ENCODE peak calls at places on chromosome 3, in seven cellular contexts. One of them, this sample, is unnamed.
A peak's percentile ranks its signal among the peaks of the same experiment; 100 is the strongest.

GRCh38 chr3:147915057-147915456 is 505.9 kb downstream of the ZIC1 start:
- DNase-seq in ACHN: no peak
- DNase-seq in cardiac fibroblast: no peak
- DNase-seq in lower leg skin: no peak
- DNase-seq in naive thymus-derived CD8-positive, alpha-beta T cell: no peak
- DNase-seq in NCI-H748 treated with DMSO at 0.1 percent for 48 hours: no peak
- DNase-seq in NCI-H1092: no peak
- DNase-seq in this sample: no peak

GRCh38 chr3:197450295-197450694 is 105.5 kb downstream of the BDH1 start:
- DNase-seq in ACHN: no peak
- DNase-seq in cardiac fibroblast: no peak
- DNase-seq in lower leg skin: no peak
- DNase-seq in naive thymus-derived CD8-positive, alpha-beta T cell: no peak
- DNase-seq in NCI-H748 treated with DMSO at 0.1 percent for 48 hours: no peak
- DNase-seq in NCI-H1092: no peak
- DNase-seq in this sample: no peak

GRCh38 chr3:155676252-155676981 is 68.5 kb downstream of the PLCH1 start:
- DNase-seq in ACHN: peak; percentile 58
- DNase-seq in cardiac fibroblast: peak; percentile 27
- DNase-seq in lower leg skin: no peak
- DNase-seq in naive thymus-derived CD8-positive, alpha-beta T cell: no peak
- DNase-seq in NCI-H748 treated with DMSO at 0.1 percent for 48 hours: no peak
- DNase-seq in NCI-H1092: no peak
- DNase-seq in this sample: no peak

GRCh38 chr3:59995563-59995962 is 945.7 kb upstream of the CFAP20DC start:
- DNase-seq in ACHN: no peak
- DNase-seq in cardiac fibroblast: no peak
- DNase-seq in lower leg skin: no peak
- DNase-seq in naive thymus-derived CD8-positive, alpha-beta T cell: no peak
- DNase-seq in NCI-H748 treated with DMSO at 0.1 percent for 48 hours: no peak
- DNase-seq in NCI-H1092: no peak
- DNase-seq in this sample: no peak

GRCh38 chr3:126685041-126685440 is 19.0 kb upstream of the CHCHD6 start:
- DNase-seq in ACHN: no peak
- DNase-seq in cardiac fibroblast: no peak
- DNase-seq in lower leg skin: no peak
- DNase-seq in naive thymus-derived CD8-positive, alpha-beta T cell: no peak
- DNase-seq in NCI-H748 treated with DMSO at 0.1 percent for 48 hours: no peak
- DNase-seq in NCI-H1092: no peak
- DNase-seq in this sample: no peak

GRCh38 chr3:12301031-12301430 is 12.2 kb downstream of the PPARG start:
- DNase-seq in ACHN: no peak
- DNase-seq in cardiac fibroblast: no peak
- DNase-seq in lower leg skin: no peak
- DNase-seq in naive thymus-derived CD8-positive, alpha-beta T cell: no peak
- DNase-seq in NCI-H748 treated with DMSO at 0.1 percent for 48 hours: no peak
- DNase-seq in NCI-H1092: no peak
- DNase-seq in this sample: no peak

GRCh38 chr3:196016485-196016884 is 65.4 kb downstream of the TFRC start:
- DNase-seq in ACHN: peak; percentile 39
- DNase-seq in cardiac fibroblast: peak; percentile 60
- DNase-seq in lower leg skin: no peak
- DNase-seq in naive thymus-derived CD8-positive, alpha-beta T cell: no peak
- DNase-seq in NCI-H748 treated with DMSO at 0.1 percent for 48 hours: no peak
- DNase-seq in NCI-H1092: no peak
- DNase-seq in this sample: no peak

GRCh38 chr3:81451611-81452010 is 309.8 kb downstream of the GBE1 start:
- DNase-seq in ACHN: peak; percentile 79
- DNase-seq in cardiac fibroblast: peak; percentile 59
- DNase-seq in lower leg skin: no peak
- DNase-seq in naive thymus-derived CD8-positive, alpha-beta T cell: no peak
- DNase-seq in NCI-H748 treated with DMSO at 0.1 percent for 48 hours: no peak
- DNase-seq in NCI-H1092: no peak
- DNase-seq in this sample: no peak

GRCh38 chr3:123350971-123351370 is 97.9 kb downstream of the ADCY5 start:
- DNase-seq in ACHN: no peak
- DNase-seq in cardiac fibroblast: no peak
- DNase-seq in lower leg skin: no peak
- DNase-seq in naive thymus-derived CD8-positive, alpha-beta T cell: no peak
- DNase-seq in NCI-H748 treated with DMSO at 0.1 percent for 48 hours: no peak
- DNase-seq in NCI-H1092: no peak
- DNase-seq in this sample: no peak

GRCh38 chr3:113557374-113557773 is 25.0 kb downstream of the SIDT1 start:
- DNase-seq in ACHN: peak; percentile 64
- DNase-seq in cardiac fibroblast: peak; percentile 34
- DNase-seq in lower leg skin: no peak
- DNase-seq in naive thymus-derived CD8-positive, alpha-beta T cell: no peak
- DNase-seq in NCI-H748 treated with DMSO at 0.1 percent for 48 hours: no peak
- DNase-seq in NCI-H1092: no peak
- DNase-seq in this sample: no peak

GRCh38 chr3:13015286-13016082 is 57.7 kb downstream of the IQSEC1 start:
- DNase-seq in ACHN: no peak
- DNase-seq in cardiac fibroblast: no peak
- DNase-seq in lower leg skin: no peak
- DNase-seq in naive thymus-derived CD8-positive, alpha-beta T cell: peak; percentile 73
- DNase-seq in NCI-H748 treated with DMSO at 0.1 percent for 48 hours: no peak
- DNase-seq in NCI-H1092: peak; percentile 47
- DNase-seq in this sample: no peak

GRCh38 chr3:185207931-185208746 is 45.7 kb downstream of the EHHADH start:
- DNase-seq in ACHN: no peak
- DNase-seq in cardiac fibroblast: peak; percentile 17
- DNase-seq in lower leg skin: no peak
- DNase-seq in naive thymus-derived CD8-positive, alpha-beta T cell: no peak
- DNase-seq in NCI-H748 treated with DMSO at 0.1 percent for 48 hours: no peak
- DNase-seq in NCI-H1092: no peak
- DNase-seq in this sample: no peak

GRCh38 chr3:6250167-6250566 is 610.7 kb upstream of the GRM7 start:
- DNase-seq in ACHN: no peak
- DNase-seq in cardiac fibroblast: no peak
- DNase-seq in lower leg skin: no peak
- DNase-seq in naive thymus-derived CD8-positive, alpha-beta T cell: no peak
- DNase-seq in NCI-H748 treated with DMSO at 0.1 percent for 48 hours: no peak
- DNase-seq in NCI-H1092: no peak
- DNase-seq in this sample: no peak

GRCh38 chr3:138027821-138028220 is 17.9 kb downstream of the CLDN18 start:
- DNase-seq in ACHN: no peak
- DNase-seq in cardiac fibroblast: no peak
- DNase-seq in lower leg skin: no peak
- DNase-seq in naive thymus-derived CD8-positive, alpha-beta T cell: no peak
- DNase-seq in NCI-H748 treated with DMSO at 0.1 percent for 48 hours: no peak
- DNase-seq in NCI-H1092: no peak
- DNase-seq in this sample: no peak

GRCh38 chr3:59263152-59263551 is 213.3 kb upstream of the CFAP20DC start:
- DNase-seq in ACHN: no peak
- DNase-seq in cardiac fibroblast: no peak
- DNase-seq in lower leg skin: no peak
- DNase-seq in naive thymus-derived CD8-positive, alpha-beta T cell: no peak
- DNase-seq in NCI-H748 treated with DMSO at 0.1 percent for 48 hours: no peak
- DNase-seq in NCI-H1092: no peak
- DNase-seq in this sample: no peak

GRCh38 chr3:106299300-106300098 is 430.7 kb upstream of the CBLB start:
- DNase-seq in ACHN: no peak
- DNase-seq in cardiac fibroblast: peak; percentile 47
- DNase-seq in lower leg skin: no peak
- DNase-seq in naive thymus-derived CD8-positive, alpha-beta T cell: no peak
- DNase-seq in NCI-H748 treated with DMSO at 0.1 percent for 48 hours: no peak
- DNase-seq in NCI-H1092: no peak
- DNase-seq in this sample: no peak

GRCh38 chr3:141412936-141413354 is 44.6 kb downstream of the ZBTB38 start:
- DNase-seq in ACHN: no peak
- DNase-seq in cardiac fibroblast: peak; percentile 96
- DNase-seq in lower leg skin: peak; percentile 97
- DNase-seq in naive thymus-derived CD8-positive, alpha-beta T cell: no peak
- DNase-seq in NCI-H748 treated with DMSO at 0.1 percent for 48 hours: no peak
- DNase-seq in NCI-H1092: peak; percentile 80
- DNase-seq in this sample: no peak

GRCh38 chr3:98513136-98513535 is 9.6 kb downstream of the CLDND1 start:
- DNase-seq in ACHN: no peak
- DNase-seq in cardiac fibroblast: peak; percentile 77
- DNase-seq in lower leg skin: no peak
- DNase-seq in naive thymus-derived CD8-positive, alpha-beta T cell: no peak
- DNase-seq in NCI-H748 treated with DMSO at 0.1 percent for 48 hours: no peak
- DNase-seq in NCI-H1092: no peak
- DNase-seq in this sample: no peak

GRCh38 chr3:194447161-194447560 is 39.6 kb downstream of the ATP13A3 start:
- DNase-seq in ACHN: no peak
- DNase-seq in cardiac fibroblast: no peak
- DNase-seq in lower leg skin: no peak
- DNase-seq in naive thymus-derived CD8-positive, alpha-beta T cell: no peak
- DNase-seq in NCI-H748 treated with DMSO at 0.1 percent for 48 hours: peak; percentile 38
- DNase-seq in NCI-H1092: no peak
- DNase-seq in this sample: no peak

GRCh38 chr3:128319107-128319506 is 147.6 kb downstream of the DNAJB8 start:
- DNase-seq in ACHN: no peak
- DNase-seq in cardiac fibroblast: no peak
- DNase-seq in lower leg skin: peak; percentile 12
- DNase-seq in naive thymus-derived CD8-positive, alpha-beta T cell: no peak
- DNase-seq in NCI-H748 treated with DMSO at 0.1 percent for 48 hours: no peak
- DNase-seq in NCI-H1092: no peak
- DNase-seq in this sample: no peak